ENCODE peak calls at places on chromosomes 4 and X, in five cellular contexts. S is GM12892, J is K562, I is SK-N-SH, E is HepG2. Y is an unnamed sample.

GRCh38 chr4:53962516-53963225 is 101.7 kb downstream of the CHIC2 start:
- DNase-seq in J (no peak), E (no peak), S (no peak), I (peak; percentile 43), Y (no peak)

GRCh38 chr4:107376293-107376692 is 340.2 kb upstream of the DKK2 start:
- DNase-seq in S (no peak), E (no peak), J (no peak), I (no peak), Y (no peak)

GRCh38 chr4:125368684-125369083 is 53.9 kb downstream of the FAT4 start:
- DNase-seq in E (no peak), J (no peak), S (no peak), I (no peak), Y (no peak)

GRCh38 chr4:186808635-186809018 is 85.0 kb upstream of the FAT1 start:
- DNase-seq in I (no peak), E (no peak), S (no peak), J (peak; percentile 82), Y (no peak)

GRCh38 chr4:10085828-10086505 is 30.6 kb downstream of the WDR1 start:
- DNase-seq in S (no peak), J (no peak), E (no peak), I (peak; percentile 10), Y (no peak)

GRCh38 chr4:113683143-113683542 is 78.4 kb downstream of the CAMK2D start:
- DNase-seq in J (no peak), S (peak; percentile 6), I (no peak), E (no peak), Y (peak; percentile 3)

GRCh38 chr4:83293305-83294046 is 8.9 kb upstream of the COQ2 start:
- DNase-seq in J (no peak), E (no peak), I (no peak), S (no peak), Y (no peak)

GRCh38 chrX:120769576-120770341 is 105.9 kb downstream of the CT47B1 start:
- DNase-seq in I (peak; percentile 19), J (peak; percentile 10), S (no peak), E (peak; percentile 59), Y (no peak)

GRCh38 chr4:139528377-139529005 is 27.5 kb downstream of the SETD7 start:
- DNase-seq in J (no peak), E (no peak), I (no peak), S (no peak), Y (no peak)

GRCh38 chr4:186669159-186669720 is 54.4 kb downstream of the FAT1 start:
- DNase-seq in J (peak; percentile 21), E (peak; percentile 50), S (no peak), I (peak; percentile 36), Y (no peak)

GRCh38 chrX:133580630-133581029 is 165.3 kb upstream of the GPC4 start:
- DNase-seq in E (no peak), J (no peak), I (no peak), S (no peak), Y (no peak)

GRCh38 chrX:101171883-101172400 is 47.6 kb upstream of the DRP2 start:
- DNase-seq in E (no peak), S (no peak), I (no peak), J (no peak), Y (no peak)

GRCh38 chr4:14345356-14345775 is 656.9 kb upstream of the CPEB2 start:
- DNase-seq in S (no peak), E (no peak), J (no peak), I (no peak), Y (no peak)

GRCh38 chr4:137393043-137393442 is 139.3 kb downstream of the PCDH18 start:
- DNase-seq in I (peak; percentile 28), S (no peak), E (no peak), J (no peak), Y (no peak)

GRCh38 chr4:88949605-88950004 is 107.4 kb downstream of the FAM13A start:
- DNase-seq in E (no peak), J (no peak), I (no peak), S (no peak), Y (no peak)

GRCh38 chrX:129577473-129577872 is 37.4 kb downstream of the OCRL start:
- DNase-seq in J (peak; percentile 80), E (no peak), S (no peak), I (peak; percentile 58), Y (no peak)

GRCh38 chr4:138226351-138226750 is 15.8 kb downstream of the SLC7A11 start:
- DNase-seq in S (no peak), I (no peak), E (no peak), J (no peak), Y (no peak)

GRCh38 chrX:48794993-48795501 is 6.8 kb upstream of the HDAC6 start:
- DNase-seq in S (no peak), J (peak; percentile 79), I (no peak), E (no peak), Y (no peak)

GRCh38 chr4:8290701-8290970 is 21.1 kb downstream of the HTRA3 start:
- DNase-seq in E (no peak), I (no peak), J (no peak), S (no peak), Y (no peak)

GRCh38 chrX:80578518-80579105 is 158.4 kb downstream of the TENT5D start:
- DNase-seq in E (peak; percentile 6), J (peak; percentile 56), I (peak; percentile 41), S (no peak), Y (no peak)

GRCh38 chr4:162920649-162921048 is 246.0 kb downstream of the NAF1 start:
- DNase-seq in S (no peak), E (no peak), J (no peak), I (no peak), Y (no peak)

GRCh38 chr4:24778427-24779225 is 16.7 kb upstream of the SOD3 start:
- DNase-seq in E (no peak), I (no peak), S (no peak), J (no peak), Y (no peak)

GRCh38 chr4:176359590-176359989 is 39.8 kb downstream of the SPCS3 start:
- DNase-seq in I (no peak), S (no peak), J (no peak), E (no peak), Y (no peak)

GRCh38 chrX:48531359-48531954 is 8.1 kb upstream of the TBC1D25 start:
- DNase-seq in J (peak; percentile 75), I (no peak), S (no peak), E (no peak), Y (no peak)

GRCh38 chr4:132572210-132572609 is 576.9 kb upstream of the PCDH10 start:
- DNase-seq in E (no peak), S (no peak), J (no peak), I (no peak), Y (no peak)

GRCh38 chrX:138765061-138765460 is 53.5 kb upstream of the FGF13 start:
- DNase-seq in J (no peak), I (no peak), E (no peak), S (no peak), Y (no peak)

GRCh38 chrX:12894074-12894691 is 12.2 kb upstream of the TLR8 start:
- DNase-seq in I (peak; percentile 50), E (peak; percentile 28), S (no peak), J (peak; percentile 57), Y (no peak)

GRCh38 chr4:184343400-184344177 is 125.9 kb upstream of the ENPP6 start:
- DNase-seq in E (peak; percentile 72), S (no peak), I (peak; percentile 85), J (peak; percentile 65), Y (no peak)

GRCh38 chrX:34809096-34809495 is 133.5 kb upstream of the FAM47B start:
- DNase-seq in S (no peak), E (no peak), I (no peak), J (no peak), Y (no peak)

GRCh38 chr4:177937051-177937450 is 494.8 kb upstream of the AGA start:
- DNase-seq in I (no peak), J (no peak), S (no peak), E (no peak), Y (no peak)
- TF ChIP-seq TAF1 in I (no peak), J (no peak), S (no peak), E (no peak), Y (no peak)

GRCh38 chr4:109912706-109913621 is at the start of gene EGF:
- DNase-seq in I (no peak), E (no peak), S (no peak), J (peak; percentile 75), Y (no peak)
- TF ChIP-seq TAF1 in I (no peak), E (no peak), S (no peak), J (no peak), Y (no peak)

DNA sequence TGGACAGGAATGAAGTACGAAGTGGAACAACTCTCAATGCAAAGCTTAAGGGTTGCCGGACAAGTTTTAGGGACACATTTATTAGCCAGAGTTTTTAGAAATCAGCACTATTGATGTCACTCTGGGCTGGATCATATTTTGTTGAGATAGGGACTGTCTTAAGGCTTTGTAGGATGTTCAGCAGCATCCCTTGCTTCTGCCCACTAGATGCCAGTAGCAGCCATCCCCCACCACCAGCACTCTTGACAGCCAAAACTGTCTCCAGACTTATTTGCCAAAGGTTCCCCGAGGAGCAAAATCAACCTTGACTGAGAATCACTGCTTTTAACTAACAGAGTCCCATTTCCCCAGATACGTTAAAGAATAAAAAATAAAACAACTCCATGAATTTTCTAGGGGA is 1497.3 kb downstream of the STIM2 start:
- DNase-seq in J (no peak), E (no peak), I (no peak), S (no peak), Y (no peak)
- TF ChIP-seq TAF1 in J (no peak), E (no peak), I (no peak), S (no peak), Y (no peak)

GRCh38 chrX:134836497-134836968 is 154.3 kb upstream of the SMIM10 start:
- DNase-seq in S (no peak), I (no peak), E (no peak), J (peak; percentile 72), Y (no peak)
- TF ChIP-seq TAF1 in S (no peak), I (no peak), E (no peak), J (no peak), Y (no peak)

GRCh38 chr4:159048166-159048886 is 54.6 kb upstream of the RAPGEF2 start:
- DNase-seq in I (peak; percentile 48), J (peak; percentile 79), S (no peak), E (peak; percentile 84), Y (no peak)
- TF ChIP-seq TAF1 in I (no peak), J (no peak), S (no peak), E (no peak), Y (no peak)

GRCh38 chr4:146252941-146253340 is 38.6 kb downstream of the REELD1 start:
- DNase-seq in I (no peak), E (peak; percentile 25), S (no peak), J (no peak), Y (no peak)

GRCh38 chr4:146256328-146256727 is 42.0 kb downstream of the REELD1 start:
- DNase-seq in S (no peak), J (no peak), I (no peak), E (no peak), Y (no peak)

GRCh38 chr4:146257511-146257910 is 43.2 kb downstream of the REELD1 start:
- DNase-seq in E (no peak), J (no peak), I (no peak), S (no peak), Y (no peak)

GRCh38 chr4:146255874-146256273 is 41.5 kb downstream of the REELD1 start:
- DNase-seq in J (no peak), I (no peak), S (no peak), E (peak; percentile 3), Y (no peak)

GRCh38 chr4:146255463-146255862 is 41.1 kb downstream of the REELD1 start:
- DNase-seq in E (no peak), S (no peak), J (no peak), I (no peak), Y (no peak)
- TF ChIP-seq TAF1 in E (no peak), S (no peak), J (no peak), I (no peak), Y (no peak)